ENCODE peak calls at places on chromosomes 4 and X, in ten cellular contexts. V, I, W, Q, O, Z, N, B, S and D are unnamed samples.

GRCh38 chr4:80154547-80154933 is 42.8 kb upstream of the PRDM8 start:
- DNase-seq in S (no peak), O (no peak), Z (no peak), V (no peak), N (no peak), Q (no peak), B (no peak), I (no peak), W (no peak), D (no peak)

GRCh38 chrX:121011254-121011653 is 25.7 kb upstream of the CT47A1 start:
- DNase-seq in S (no peak), N (no peak), I (no peak), Z (no peak), V (peak; percentile 49), W (no peak), B (no peak), O (no peak), Q (no peak), D (no peak)

GRCh38 chr4:184513802-184514120 is 39.4 kb upstream of the IRF2 start:
- DNase-seq in S (no peak), I (no peak), N (no peak), Q (no peak), W (no peak), B (no peak), Z (no peak), O (no peak), V (no peak), D (no peak)

GRCh38 chrX:86148024-86148511 is at the start of gene DACH2:
- DNase-seq in V (peak; percentile 83), Q (peak; percentile 87), Z (peak; percentile 71), W (peak; percentile 74), N (no peak), O (peak; percentile 81), I (peak; percentile 74), B (peak; percentile 83), S (peak; percentile 21), D (no peak)

GRCh38 chr4:86963697-86964096 is 28.9 kb downstream of the AFF1 start:
- DNase-seq in O (no peak), Z (peak; percentile 78), S (no peak), B (no peak), I (no peak), N (peak; percentile 50), V (no peak), Q (no peak), W (peak; percentile 59), D (no peak)

GRCh38 chr4:60133414-60133813 is 1066.7 kb upstream of the ADGRL3 start:
- DNase-seq in O (no peak), S (no peak), N (no peak), B (no peak), W (peak; percentile 36), Z (no peak), Q (no peak), I (no peak), V (no peak), D (no peak)

GRCh38 chrX:109393859-109394258 is 88.0 kb downstream of the GUCY2F start:
- DNase-seq in Q (no peak), Z (peak; percentile 2), O (no peak), I (no peak), W (no peak), V (no peak), N (no peak), S (no peak), B (no peak), D (no peak)

GRCh38 chrX:108464604-108465003 is 25.0 kb downstream of the COL4A5 start:
- DNase-seq in S (no peak), I (no peak), Q (no peak), B (no peak), W (no peak), V (no peak), N (no peak), Z (no peak), O (no peak), D (no peak)

GRCh38 chr4:175807596-175807995 is 4.5 kb downstream of the GPM6A start:
- DNase-seq in I (no peak), V (no peak), N (no peak), Q (no peak), Z (no peak), S (no peak), O (no peak), W (no peak), B (no peak), D (no peak)

GRCh38 chr4:84032372-84032771 is 466.7 kb downstream of the NKX6-1 start:
- DNase-seq in W (no peak), V (no peak), I (no peak), Z (no peak), N (no peak), S (no peak), Q (no peak), O (no peak), B (no peak), D (no peak)

GRCh38 chr4:6200922-6201362 is 593 bp upstream of the JAKMIP1 start:
- DNase-seq in Q (peak; percentile 20), Z (no peak), V (no peak), S (no peak), W (no peak), I (no peak), N (no peak), B (no peak), O (no peak), D (no peak)

GRCh38 chr4:183504064-183504929 is 561 bp upstream of the ING2 start:
- DNase-seq in O (peak; percentile 99), S (peak; percentile 98), V (peak; percentile 98), W (peak; percentile 96), I (peak; percentile 99), B (peak; percentile 100), Q (peak; percentile 99), Z (peak; percentile 95), N (peak; percentile 83), D (no peak)
- TF ChIP-seq POLR2A in O (peak; percentile 61), S (peak; percentile 48), V (peak; percentile 51), W (peak; percentile 74), I (peak; percentile 69), B (peak; percentile 65), Q (peak; percentile 65), Z (peak; percentile 50), N (no peak), D (peak; percentile 47)

DNA sequence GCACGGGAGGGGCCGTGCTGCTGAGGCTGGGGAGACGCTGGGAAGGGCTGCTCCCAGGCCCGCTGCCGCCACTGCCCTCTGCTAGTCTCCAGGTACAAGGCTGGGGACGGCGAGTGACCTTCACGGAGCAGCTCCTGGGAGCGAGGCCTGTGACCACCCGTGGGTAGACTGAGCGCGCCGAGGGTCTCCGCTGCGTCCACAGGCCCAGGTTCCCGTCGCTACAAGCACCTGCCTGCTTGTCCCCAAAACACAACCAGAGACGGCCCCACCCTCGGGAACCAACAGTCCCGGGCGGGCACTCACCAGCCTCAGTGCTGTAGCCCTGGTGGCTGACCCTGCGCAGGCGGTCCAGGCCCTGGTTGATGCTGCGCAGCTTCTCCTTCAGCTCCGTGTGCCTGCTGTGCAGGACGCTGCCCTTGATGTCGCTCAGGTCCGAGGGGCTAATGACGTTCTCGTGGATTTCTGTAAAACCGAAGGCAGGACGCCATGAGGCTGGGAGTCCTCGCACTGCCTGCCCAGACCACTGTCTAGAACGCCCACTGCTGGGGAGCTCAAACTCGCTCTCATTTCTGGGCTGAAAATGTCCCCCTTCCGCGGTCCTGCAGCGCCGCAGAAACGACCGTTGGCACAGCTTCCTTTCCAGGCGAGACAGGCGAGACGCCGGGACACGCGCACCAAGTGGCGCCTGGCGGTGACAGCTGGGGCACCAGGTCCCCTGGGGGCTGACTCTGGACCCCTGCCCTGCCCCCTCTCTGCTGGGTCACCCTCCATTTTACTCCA is 14.3 kb downstream of the LRPAP1 start:
- DNase-seq in I (peak; percentile 21), N (no peak), Z (no peak), W (no peak), B (peak; percentile 70), S (no peak), V (no peak), Q (peak; percentile 63), O (no peak), D (no peak)
- TF ChIP-seq CTCF in I (no peak), N (no peak), Z (no peak), W (no peak), B (no peak), S (no peak), V (no peak), Q (no peak), O (no peak), D (no peak)

DNA sequence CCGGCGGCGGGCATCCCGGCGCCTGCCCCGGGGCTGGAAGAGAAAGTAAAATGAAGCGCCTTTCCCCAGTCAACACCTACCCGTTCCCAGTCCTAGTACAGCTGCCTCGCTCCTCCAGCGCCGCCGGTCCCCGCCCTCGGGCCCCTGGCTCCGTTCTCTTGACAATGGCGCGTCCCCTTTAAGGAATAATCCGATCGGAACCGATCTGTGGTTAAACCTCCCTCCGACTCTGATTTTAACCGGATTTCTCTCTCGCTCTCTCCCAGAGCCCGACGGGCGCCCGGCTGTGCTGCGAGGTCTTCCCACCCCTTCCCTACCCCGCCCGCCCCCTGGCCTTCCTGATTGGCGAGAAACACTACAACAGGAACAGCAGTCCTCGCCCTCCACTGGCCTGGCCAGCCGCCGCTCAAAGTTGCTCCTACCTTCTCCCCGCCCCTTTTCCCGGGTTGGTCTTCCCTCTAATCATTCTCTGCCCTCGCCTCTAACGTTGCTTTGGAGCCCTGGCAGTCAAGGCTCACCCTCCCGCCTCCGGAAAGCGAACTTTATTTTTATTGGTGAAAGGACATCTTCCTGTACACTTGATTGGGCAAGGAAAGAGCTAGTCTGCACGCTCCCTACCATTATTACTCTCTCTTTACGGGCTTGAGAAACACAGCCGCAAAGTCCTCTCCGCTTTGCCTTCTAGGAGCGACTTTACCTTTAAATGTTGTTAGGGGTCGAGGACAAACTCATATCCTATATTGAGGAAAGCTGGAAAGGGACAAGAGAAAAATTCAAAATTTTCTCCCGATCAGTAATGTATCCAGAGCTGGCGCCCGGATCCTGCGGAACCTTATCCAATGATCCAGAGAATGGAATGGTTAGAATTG is at the start of gene FRYL:
- DNase-seq in V (peak; percentile 100), B (peak; percentile 99), Z (peak; percentile 98), I (peak; percentile 100), Q (peak; percentile 100), O (peak; percentile 98), W (peak; percentile 99), S (peak; percentile 99), N (peak; percentile 99), D (peak; percentile 100)
- TF ChIP-seq POLR2A in V (peak; percentile 51), B (peak; percentile 68), Z (peak; percentile 24), I (peak; percentile 76), Q (peak; percentile 64), O (peak; percentile 41), W (peak; percentile 79), S (peak; percentile 44), N (peak; percentile 75), D (no peak)

GRCh38 chr4:1347410-1347864 is 429 bp downstream of the UVSSA start:
- DNase-seq in S (peak; percentile 33), I (peak; percentile 82), W (peak; percentile 82), Q (peak; percentile 91), Z (peak; percentile 49), B (peak; percentile 95), O (peak; percentile 82), N (no peak), V (peak; percentile 72), D (no peak)

GRCh38 chr4:1345905-1346780 is 865 bp upstream of the UVSSA start:
- DNase-seq in B (peak; percentile 90), V (peak; percentile 59), W (peak; percentile 16), I (peak; percentile 54), O (peak; percentile 72), Q (peak; percentile 84), S (no peak), Z (peak; percentile 45), N (no peak), D (no peak)

GRCh38 chr4:1348746-1349145 is 1.7 kb downstream of the UVSSA start:
- DNase-seq in S (no peak), Q (no peak), Z (no peak), W (no peak), B (no peak), O (no peak), I (no peak), V (no peak), N (no peak), D (no peak)

GRCh38 chr4:1348014-1348513 is 1.1 kb downstream of the UVSSA start:
- DNase-seq in O (no peak), B (peak; percentile 87), W (no peak), Z (no peak), N (no peak), V (no peak), Q (no peak), S (no peak), I (no peak), D (no peak)

GRCh38 chr4:1346781-1347409 is at the start of gene UVSSA:
- DNase-seq in W (peak; percentile 99), O (peak; percentile 100), B (peak; percentile 100), Q (peak; percentile 100), V (peak; percentile 100), Z (peak; percentile 99), I (peak; percentile 100), N (peak; percentile 99), S (peak; percentile 100), D (peak; percentile 100)
- TF ChIP-seq CTCF in W (no peak), O (no peak), B (no peak), Q (no peak), V (no peak), Z (no peak), I (no peak), N (no peak), S (peak; percentile 8), D (peak; percentile 1)